ENCODE peak calls at places on chromosomes 6 and 20, in seven cellular contexts. G is GM23248, P is MM.1S, B is HCT116, C is PC-3, D is hepatocyte, X is OCI-LY7. R is an unnamed sample.

GRCh38 chr6:156438519-156438918 is 338.7 kb upstream of the ARID1B start:
- DNase-seq in G (no peak), P (no peak), B (no peak), C (no peak), D (no peak), X (no peak), R (no peak)

GRCh38 chr6:113530769-113531168 is 326.4 kb upstream of the MARCKS start:
- DNase-seq in G (peak; percentile 89), P (no peak), B (no peak), C (peak; percentile 66), D (peak; percentile 6), X (no peak), R (no peak)

GRCh38 chr20:8227293-8227692 is 95.2 kb downstream of the PLCB1 start:
- DNase-seq in G (no peak), P (no peak), B (no peak), C (no peak), D (no peak), X (no peak), R (no peak)

GRCh38 chr6:18391018-18391417 is 3.9 kb downstream of the RNF144B start:
- DNase-seq in G (no peak), P (no peak), B (no peak), C (no peak), D (no peak), X (peak; percentile 34), R (no peak)

GRCh38 chr20:5153612-5154542 is 27.1 kb downstream of the CDS2 start:
- DNase-seq in G (peak; percentile 18), P (peak; percentile 51), B (peak; percentile 63), C (peak; percentile 96), D (no peak), X (no peak), R (no peak)

GRCh38 chr20:62794007-62794724 is 2.1 kb upstream of the MRGBP start:
- DNase-seq in G (peak; percentile 98), P (peak; percentile 93), B (peak; percentile 93), C (peak; percentile 97), D (peak; percentile 98), X (peak; percentile 95), R (peak; percentile 97)

GRCh38 chr6:101302593-101302992 is 90.9 kb upstream of the GRIK2 start:
- DNase-seq in G (no peak), P (no peak), B (peak; percentile 21), C (peak; percentile 51), D (no peak), X (no peak), R (no peak)

GRCh38 chr6:154292855-154293519 is 63.6 kb downstream of the IPCEF1 start:
- DNase-seq in G (peak; percentile 74), P (no peak), B (no peak), C (peak; percentile 88), D (peak; percentile 21), X (no peak), R (peak; percentile 2)

GRCh38 chr6:125050663-125051318 is 88.6 kb downstream of the RNF217 start:
- DNase-seq in G (no peak), P (no peak), B (no peak), C (no peak), D (peak; percentile 3), X (no peak), R (no peak)

GRCh38 chr20:48456361-48457184 is 371.2 kb downstream of the PREX1 start:
- DNase-seq in G (no peak), P (no peak), B (no peak), C (no peak), D (no peak), X (no peak), R (no peak)

GRCh38 chr6:99613705-99614429 is 7.2 kb downstream of the PRDM13 start:
- DNase-seq in G (peak; percentile 37), P (peak; percentile 48), B (no peak), C (no peak), D (peak; percentile 32), X (peak; percentile 16), R (peak; percentile 69)

GRCh38 chr6:163630991-163631390 is 216.5 kb downstream of the QKI start:
- DNase-seq in G (no peak), P (no peak), B (no peak), C (no peak), D (no peak), X (no peak), R (no peak)

GRCh38 chr20:25491446-25492038 is 84.1 kb downstream of the GINS1 start:
- DNase-seq in G (no peak), P (no peak), B (no peak), C (no peak), D (no peak), X (no peak), R (no peak)

GRCh38 chr6:39929733-39930461 is 4.4 kb downstream of the MOCS1 start:
- DNase-seq in G (peak; percentile 55), P (no peak), B (no peak), C (peak; percentile 56), D (no peak), X (no peak), R (no peak)

GRCh38 chr20:52201395-52201794 is 9.8 kb upstream of the ZFP64 start:
- DNase-seq in G (no peak), P (no peak), B (no peak), C (no peak), D (no peak), X (no peak), R (no peak)

GRCh38 chr20:25076731-25077609 is 5.0 kb downstream of the VSX1 start:
- DNase-seq in G (peak; percentile 60), P (peak; percentile 86), B (peak; percentile 73), C (peak; percentile 88), D (no peak), X (peak; percentile 21), R (peak; percentile 49)

GRCh38 chr6:109383438-109383940 is 1.2 kb upstream of the CD164 start:
- DNase-seq in G (peak; percentile 27), P (no peak), B (no peak), C (no peak), D (no peak), X (no peak), R (no peak)

GRCh38 chr6:89242574-89243330 is 25.6 kb upstream of the GABRR1 start:
- DNase-seq in G (peak; percentile 64), P (peak; percentile 50), B (peak; percentile 59), C (peak; percentile 58), D (peak; percentile 72), X (peak; percentile 56), R (peak; percentile 57)

GRCh38 chr6:77133031-77133430 is 330.3 kb downstream of the HTR1B start:
- DNase-seq in G (no peak), P (no peak), B (no peak), C (no peak), D (no peak), X (no peak), R (peak; percentile 55)

GRCh38 chr6:35139924-35140524 is 1.1 kb downstream of the TCP11 start:
- DNase-seq in G (peak; percentile 74), P (peak; percentile 62), B (peak; percentile 50), C (peak; percentile 74), D (peak; percentile 78), X (peak; percentile 79), R (peak; percentile 74)

GRCh38 chr20:48679603-48680002 is 148.2 kb downstream of the PREX1 start:
- DNase-seq in G (no peak), P (no peak), B (peak; percentile 45), C (peak; percentile 15), D (peak; percentile 46), X (peak; percentile 69), R (peak; percentile 82)

GRCh38 chr6:35166160-35166919 is 25.2 kb upstream of the TCP11 start:
- DNase-seq in G (no peak), P (no peak), B (no peak), C (no peak), D (no peak), X (no peak), R (no peak)

GRCh38 chr6:151130329-151130728 is 109.4 kb upstream of the AKAP12 start:
- DNase-seq in G (no peak), P (no peak), B (no peak), C (no peak), D (no peak), X (no peak), R (no peak)

GRCh38 chr6:151131346-151131745 is 108.4 kb upstream of the AKAP12 start:
- DNase-seq in G (no peak), P (no peak), B (no peak), C (no peak), D (no peak), X (no peak), R (no peak)

DNA sequence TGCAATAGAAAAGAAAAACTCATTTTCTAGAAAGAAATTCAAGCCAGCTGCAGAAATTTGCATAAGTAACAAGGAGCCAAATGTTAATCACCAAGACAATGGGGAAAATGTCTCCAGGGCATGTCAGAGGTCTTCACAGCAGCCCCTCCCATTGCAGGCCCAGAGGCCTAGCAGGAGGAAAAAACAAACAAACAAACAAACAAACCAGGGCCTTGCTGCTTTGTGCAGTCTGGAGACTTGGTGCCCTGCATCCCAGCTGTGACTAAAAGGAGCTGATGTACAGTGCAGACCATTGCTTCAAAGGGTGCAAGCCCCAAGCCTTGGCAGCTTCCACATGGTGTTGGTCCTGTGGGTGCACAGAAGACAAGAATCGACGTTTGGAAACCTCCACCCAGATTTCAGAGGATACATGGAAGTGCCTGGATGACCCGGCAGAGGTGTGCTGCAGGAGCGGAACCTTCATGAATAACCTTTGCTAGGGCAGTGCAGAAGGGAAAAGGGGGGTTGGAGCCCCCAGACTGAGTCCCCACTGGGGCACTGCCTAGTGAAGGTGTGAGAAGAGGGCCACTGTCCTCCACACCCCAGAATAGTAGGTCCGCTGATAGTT is 110.9 kb upstream of the AKAP12 start:
- DNase-seq in G (no peak), P (no peak), B (no peak), C (no peak), D (no peak), X (no peak), R (peak; percentile 53)
- H2AFZ ChIP-seq in G (no peak overlapping the region), P (no peak overlapping the region), B (no peak overlapping the region), C (no peak overlapping the region), D (no peak overlapping the region), X (no peak overlapping the region), R (no peak overlapping the region)

GRCh38 chr6:111973897-111974639 is 79.8 kb upstream of the CCN6 start:
- DNase-seq in G (peak; percentile 87), P (no peak), B (no peak), C (no peak), D (no peak), X (no peak), R (no peak)
- H3K4me3 ChIP-seq in G (peak overlapping the region; percentile 51), P (no peak overlapping the region), B (no peak overlapping the region), C (peak overlapping the region; percentile 52), D (no peak overlapping the region), X (no peak overlapping the region), R (no peak overlapping the region)

GRCh38 chr6:41467106-41467505 is 79.1 kb upstream of the FOXP4 start:
- DNase-seq in G (no peak), P (no peak), B (no peak), C (no peak), D (no peak), X (no peak), R (no peak)
- H3K9me2 ChIP-seq in G (no peaks in the 10 kb centered on the region), P (no peaks in the 10 kb centered on the region), B (no peaks in the 10 kb centered on the region), C (no peaks in the 10 kb centered on the region), D (no peaks in the 10 kb centered on the region), X (no peaks in the 10 kb centered on the region), R (no peaks in the 10 kb centered on the region)

GRCh38 chr20:2692886-2693285 is 306 bp downstream of the EBF4 start:
- DNase-seq in G (peak; percentile 37), P (no peak), B (no peak), C (no peak), D (no peak), X (peak; percentile 24), R (no peak)

GRCh38 chr20:2693286-2693995 is 861 bp downstream of the EBF4 start:
- DNase-seq in G (peak; percentile 15), P (peak; percentile 30), B (no peak), C (no peak), D (peak; percentile 69), X (no peak), R (peak; percentile 63)

GRCh38 chr20:2691663-2692035 is 931 bp upstream of the EBF4 start:
- DNase-seq in G (no peak), P (no peak), B (no peak), C (no peak), D (no peak), X (no peak), R (no peak)

GRCh38 chr20:2691127-2691526 is 1.5 kb upstream of the EBF4 start:
- DNase-seq in G (no peak), P (no peak), B (no peak), C (no peak), D (no peak), X (no peak), R (no peak)

GRCh38 chr20:2692036-2692885 is at the start of gene EBF4:
- DNase-seq in G (peak; percentile 13), P (peak; percentile 17), B (no peak), C (no peak), D (peak; percentile 73), X (peak; percentile 7), R (peak; percentile 51)
- H2AFZ ChIP-seq in G (no peak within 1 kb of the TSS), P (no peak within 1 kb of the TSS), B (no peak within 1 kb of the TSS), C (peak within 1 kb of the TSS; percentile 78), D (peak within 1 kb of the TSS; percentile 96), X (no peak within 1 kb of the TSS), R (peak within 1 kb of the TSS; percentile 63)

R was measured in GM23338.